ENCODE peak calls at places on chromosomes 12 and 14, in ten cellular contexts. Z, U, D, E, J, C, S, V, N and P are unnamed samples.

GRCh38 chr12:46920503-46920902 is 94.7 kb upstream of the SLC38A4 start:
- DNase-seq in Z (no peak), U (no peak), D (no peak), E (no peak), J (no peak), C (no peak), S (no peak), V (no peak), N (no peak), P (no peak)

GRCh38 chr12:56836317-56836716 is 73.2 kb downstream of the HSD17B6 start:
- DNase-seq in Z (no peak), U (peak), D (no peak), E (peak), J (peak), C (no peak), S (no peak), V (no peak), N (no peak), P (no peak)

GRCh38 chr12:24596768-24597388 is 352.0 kb downstream of the BCAT1 start:
- DNase-seq in Z (peak), U (peak), D (no peak), E (peak), J (no peak), C (no peak), S (no peak), V (no peak), N (no peak), P (no peak)

GRCh38 chr12:22215467-22216253 is 118.8 kb downstream of the ST8SIA1 start:
- DNase-seq in Z (no peak), U (peak), D (no peak), E (no peak), J (no peak), C (no peak), S (no peak), V (no peak), N (no peak), P (no peak)

GRCh38 chr12:121918679-121919038 is 267 bp downstream of the CFAP251 start:
- DNase-seq in Z (no peak), U (no peak), D (no peak), E (peak), J (no peak), C (no peak), S (no peak), V (no peak), N (no peak), P (no peak)

GRCh38 chr14:63178912-63179311 is 25.3 kb upstream of the RHOJ start:
- DNase-seq in Z (no peak), U (peak), D (no peak), E (no peak), J (peak), C (no peak), S (no peak), V (no peak), N (no peak), P (no peak)

GRCh38 chr14:66662374-66662773 is 154.4 kb downstream of the GPHN start:
- DNase-seq in Z (no peak), U (peak), D (no peak), E (no peak), J (no peak), C (peak), S (no peak), V (no peak), N (no peak), P (no peak)

GRCh38 chr14:106831322-106831720 is 1304.9 kb downstream of the TMEM121 start:
- DNase-seq in Z (no peak), U (peak), D (no peak), E (peak), J (no peak), C (no peak), S (no peak), V (peak), N (no peak), P (no peak)